ENCODE peak calls at places on chromosomes 12 and 14, in nine cellular contexts. One of them, this sample, is unnamed.

GRCh38 chr12:118711185-118711584 is 270.2 kb upstream of the SRRM4 start:
- DNase-seq in tibial nerve: no peak
- DNase-seq in activated gamma-delta T cell treated with anti-CD3 and anti-CD28 coated beads, Interleukin-2, amount 50 U/mL, for 16 hours: no peak
- DNase-seq in GM03348: no peak
- DNase-seq in OCI-LY7: no peak
- DNase-seq in NCI-H748 treated with DMSO at 0.1 percent for 48 hours: no peak
- DNase-seq in SHP77 treated with DMSO at 0.1 percent for 48 hours: no peak
- DNase-seq in choroid plexus epithelial cell: no peak
- DNase-seq in SW 1271: no peak
- DNase-seq in this sample: no peak

GRCh38 chr12:94244165-94245133 is 96.1 kb downstream of the PLXNC1 start:
- DNase-seq in tibial nerve: no peak
- DNase-seq in activated gamma-delta T cell treated with anti-CD3 and anti-CD28 coated beads, Interleukin-2, amount 50 U/mL, for 16 hours: peak
- DNase-seq in GM03348: no peak
- DNase-seq in OCI-LY7: peak
- DNase-seq in NCI-H748 treated with DMSO at 0.1 percent for 48 hours: no peak
- DNase-seq in SHP77 treated with DMSO at 0.1 percent for 48 hours: no peak
- DNase-seq in choroid plexus epithelial cell: no peak
- DNase-seq in SW 1271: no peak
- DNase-seq in this sample: no peak

GRCh38 chr14:76257111-76257803 is 105.5 kb downstream of the GPATCH2L start:
- DNase-seq in tibial nerve: no peak
- DNase-seq in activated gamma-delta T cell treated with anti-CD3 and anti-CD28 coated beads, Interleukin-2, amount 50 U/mL, for 16 hours: no peak
- DNase-seq in GM03348: peak
- DNase-seq in OCI-LY7: no peak
- DNase-seq in NCI-H748 treated with DMSO at 0.1 percent for 48 hours: no peak
- DNase-seq in SHP77 treated with DMSO at 0.1 percent for 48 hours: no peak
- DNase-seq in choroid plexus epithelial cell: peak
- DNase-seq in SW 1271: no peak
- DNase-seq in this sample: no peak

GRCh38 chr12:8018666-8019581 is 13.6 kb upstream of the FOXJ2 start:
- DNase-seq in tibial nerve: no peak
- DNase-seq in activated gamma-delta T cell treated with anti-CD3 and anti-CD28 coated beads, Interleukin-2, amount 50 U/mL, for 16 hours: no peak
- DNase-seq in GM03348: peak
- DNase-seq in OCI-LY7: peak
- DNase-seq in NCI-H748 treated with DMSO at 0.1 percent for 48 hours: peak
- DNase-seq in SHP77 treated with DMSO at 0.1 percent for 48 hours: no peak
- DNase-seq in choroid plexus epithelial cell: no peak
- DNase-seq in SW 1271: no peak
- DNase-seq in this sample: peak

GRCh38 chr14:63737582-63738006 is 9.7 kb upstream of the SGPP1 start:
- DNase-seq in tibial nerve: no peak
- DNase-seq in activated gamma-delta T cell treated with anti-CD3 and anti-CD28 coated beads, Interleukin-2, amount 50 U/mL, for 16 hours: no peak
- DNase-seq in GM03348: no peak
- DNase-seq in OCI-LY7: no peak
- DNase-seq in NCI-H748 treated with DMSO at 0.1 percent for 48 hours: no peak
- DNase-seq in SHP77 treated with DMSO at 0.1 percent for 48 hours: no peak
- DNase-seq in choroid plexus epithelial cell: peak
- DNase-seq in SW 1271: no peak
- DNase-seq in this sample: no peak

GRCh38 chr14:58560208-58560607 is 77.6 kb upstream of the DACT1 start:
- DNase-seq in tibial nerve: no peak
- DNase-seq in activated gamma-delta T cell treated with anti-CD3 and anti-CD28 coated beads, Interleukin-2, amount 50 U/mL, for 16 hours: no peak
- DNase-seq in GM03348: no peak
- DNase-seq in OCI-LY7: no peak
- DNase-seq in NCI-H748 treated with DMSO at 0.1 percent for 48 hours: no peak
- DNase-seq in SHP77 treated with DMSO at 0.1 percent for 48 hours: no peak
- DNase-seq in choroid plexus epithelial cell: peak
- DNase-seq in SW 1271: no peak
- DNase-seq in this sample: no peak

GRCh38 chr12:123388218-123388947 is 4.5 kb downstream of the KMT5A start:
- DNase-seq in tibial nerve: peak
- DNase-seq in activated gamma-delta T cell treated with anti-CD3 and anti-CD28 coated beads, Interleukin-2, amount 50 U/mL, for 16 hours: peak
- DNase-seq in GM03348: peak
- DNase-seq in OCI-LY7: peak
- DNase-seq in NCI-H748 treated with DMSO at 0.1 percent for 48 hours: peak
- DNase-seq in SHP77 treated with DMSO at 0.1 percent for 48 hours: no peak
- DNase-seq in choroid plexus epithelial cell: peak
- DNase-seq in SW 1271: no peak
- DNase-seq in this sample: peak

GRCh38 chr14:85531594-85532391 is 1.8 kb downstream of the FLRT2 start:
- DNase-seq in tibial nerve: peak
- DNase-seq in activated gamma-delta T cell treated with anti-CD3 and anti-CD28 coated beads, Interleukin-2, amount 50 U/mL, for 16 hours: no peak
- DNase-seq in GM03348: peak
- DNase-seq in OCI-LY7: no peak
- DNase-seq in NCI-H748 treated with DMSO at 0.1 percent for 48 hours: peak
- DNase-seq in SHP77 treated with DMSO at 0.1 percent for 48 hours: no peak
- DNase-seq in choroid plexus epithelial cell: peak
- DNase-seq in SW 1271: no peak
- DNase-seq in this sample: no peak

GRCh38 chr12:123055281-123055766 is 74.8 kb downstream of the ARL6IP4 start:
- DNase-seq in tibial nerve: no peak
- DNase-seq in activated gamma-delta T cell treated with anti-CD3 and anti-CD28 coated beads, Interleukin-2, amount 50 U/mL, for 16 hours: no peak
- DNase-seq in GM03348: no peak
- DNase-seq in OCI-LY7: no peak
- DNase-seq in NCI-H748 treated with DMSO at 0.1 percent for 48 hours: peak
- DNase-seq in SHP77 treated with DMSO at 0.1 percent for 48 hours: peak
- DNase-seq in choroid plexus epithelial cell: peak
- DNase-seq in SW 1271: no peak
- DNase-seq in this sample: peak

GRCh38 chr12:47017901-47018479 is 61.4 kb upstream of the PCED1B start:
- DNase-seq in tibial nerve: no peak
- DNase-seq in activated gamma-delta T cell treated with anti-CD3 and anti-CD28 coated beads, Interleukin-2, amount 50 U/mL, for 16 hours: no peak
- DNase-seq in GM03348: peak
- DNase-seq in OCI-LY7: no peak
- DNase-seq in NCI-H748 treated with DMSO at 0.1 percent for 48 hours: no peak
- DNase-seq in SHP77 treated with DMSO at 0.1 percent for 48 hours: no peak
- DNase-seq in choroid plexus epithelial cell: peak
- DNase-seq in SW 1271: no peak
- DNase-seq in this sample: no peak

GRCh38 chr12:25496098-25496587 is 56.9 kb downstream of the LMNTD1 start:
- DNase-seq in tibial nerve: no peak
- DNase-seq in activated gamma-delta T cell treated with anti-CD3 and anti-CD28 coated beads, Interleukin-2, amount 50 U/mL, for 16 hours: no peak
- DNase-seq in GM03348: peak
- DNase-seq in OCI-LY7: no peak
- DNase-seq in NCI-H748 treated with DMSO at 0.1 percent for 48 hours: no peak
- DNase-seq in SHP77 treated with DMSO at 0.1 percent for 48 hours: no peak
- DNase-seq in choroid plexus epithelial cell: peak
- DNase-seq in SW 1271: no peak
- DNase-seq in this sample: no peak

GRCh38 chr14:58239259-58240210 is 5.1 kb upstream of the PSMA3 start:
- DNase-seq in tibial nerve: peak
- DNase-seq in activated gamma-delta T cell treated with anti-CD3 and anti-CD28 coated beads, Interleukin-2, amount 50 U/mL, for 16 hours: peak
- DNase-seq in GM03348: peak
- DNase-seq in OCI-LY7: peak
- DNase-seq in NCI-H748 treated with DMSO at 0.1 percent for 48 hours: peak
- DNase-seq in SHP77 treated with DMSO at 0.1 percent for 48 hours: peak
- DNase-seq in choroid plexus epithelial cell: peak
- DNase-seq in SW 1271: peak
- DNase-seq in this sample: peak

GRCh38 chr12:115794659-115795081 is 482.8 kb downstream of the MED13L start:
- DNase-seq in tibial nerve: no peak
- DNase-seq in activated gamma-delta T cell treated with anti-CD3 and anti-CD28 coated beads, Interleukin-2, amount 50 U/mL, for 16 hours: no peak
- DNase-seq in GM03348: no peak
- DNase-seq in OCI-LY7: no peak
- DNase-seq in NCI-H748 treated with DMSO at 0.1 percent for 48 hours: peak
- DNase-seq in SHP77 treated with DMSO at 0.1 percent for 48 hours: no peak
- DNase-seq in choroid plexus epithelial cell: no peak
- DNase-seq in SW 1271: no peak
- DNase-seq in this sample: peak

GRCh38 chr14:24317141-24317927 is 6.0 kb downstream of the LTB4R start:
- DNase-seq in tibial nerve: no peak
- DNase-seq in activated gamma-delta T cell treated with anti-CD3 and anti-CD28 coated beads, Interleukin-2, amount 50 U/mL, for 16 hours: no peak
- DNase-seq in GM03348: peak
- DNase-seq in OCI-LY7: no peak
- DNase-seq in NCI-H748 treated with DMSO at 0.1 percent for 48 hours: no peak
- DNase-seq in SHP77 treated with DMSO at 0.1 percent for 48 hours: no peak
- DNase-seq in choroid plexus epithelial cell: no peak
- DNase-seq in SW 1271: no peak
- DNase-seq in this sample: no peak

GRCh38 chr12:26789731-26790644 is 43.0 kb downstream of the ITPR2 start:
- DNase-seq in tibial nerve: no peak
- DNase-seq in activated gamma-delta T cell treated with anti-CD3 and anti-CD28 coated beads, Interleukin-2, amount 50 U/mL, for 16 hours: no peak
- DNase-seq in GM03348: peak
- DNase-seq in OCI-LY7: no peak
- DNase-seq in NCI-H748 treated with DMSO at 0.1 percent for 48 hours: no peak
- DNase-seq in SHP77 treated with DMSO at 0.1 percent for 48 hours: no peak
- DNase-seq in choroid plexus epithelial cell: peak
- DNase-seq in SW 1271: no peak
- DNase-seq in this sample: no peak

GRCh38 chr12:51218607-51219161 is 822 bp upstream of the POU6F1 start:
- DNase-seq in tibial nerve: no peak
- DNase-seq in activated gamma-delta T cell treated with anti-CD3 and anti-CD28 coated beads, Interleukin-2, amount 50 U/mL, for 16 hours: no peak
- DNase-seq in GM03348: no peak
- DNase-seq in OCI-LY7: no peak
- DNase-seq in NCI-H748 treated with DMSO at 0.1 percent for 48 hours: no peak
- DNase-seq in SHP77 treated with DMSO at 0.1 percent for 48 hours: no peak
- DNase-seq in choroid plexus epithelial cell: no peak
- DNase-seq in SW 1271: no peak
- DNase-seq in this sample: no peak

GRCh38 chr14:54011001-54011400 is 54.4 kb upstream of the BMP4 start:
- DNase-seq in tibial nerve: no peak
- DNase-seq in activated gamma-delta T cell treated with anti-CD3 and anti-CD28 coated beads, Interleukin-2, amount 50 U/mL, for 16 hours: no peak
- DNase-seq in GM03348: no peak
- DNase-seq in OCI-LY7: no peak
- DNase-seq in NCI-H748 treated with DMSO at 0.1 percent for 48 hours: no peak
- DNase-seq in SHP77 treated with DMSO at 0.1 percent for 48 hours: no peak
- DNase-seq in choroid plexus epithelial cell: no peak
- DNase-seq in SW 1271: no peak
- DNase-seq in this sample: no peak

GRCh38 chr12:124916370-124917134 is 2.1 kb upstream of the UBC start:
- DNase-seq in tibial nerve: peak
- DNase-seq in activated gamma-delta T cell treated with anti-CD3 and anti-CD28 coated beads, Interleukin-2, amount 50 U/mL, for 16 hours: peak
- DNase-seq in GM03348: peak
- DNase-seq in OCI-LY7: peak
- DNase-seq in NCI-H748 treated with DMSO at 0.1 percent for 48 hours: no peak
- DNase-seq in SHP77 treated with DMSO at 0.1 percent for 48 hours: no peak
- DNase-seq in choroid plexus epithelial cell: peak
- DNase-seq in SW 1271: no peak
- DNase-seq in this sample: no peak

GRCh38 chr12:63965936-63966602 is 121.6 kb downstream of the SRGAP1 start:
- DNase-seq in tibial nerve: no peak
- DNase-seq in activated gamma-delta T cell treated with anti-CD3 and anti-CD28 coated beads, Interleukin-2, amount 50 U/mL, for 16 hours: no peak
- DNase-seq in GM03348: peak
- DNase-seq in OCI-LY7: no peak
- DNase-seq in NCI-H748 treated with DMSO at 0.1 percent for 48 hours: no peak
- DNase-seq in SHP77 treated with DMSO at 0.1 percent for 48 hours: no peak
- DNase-seq in choroid plexus epithelial cell: no peak
- DNase-seq in SW 1271: no peak
- DNase-seq in this sample: no peak

GRCh38 chr14:92433407-92433806 is 80.2 kb upstream of the RIN3 start:
- DNase-seq in tibial nerve: no peak
- DNase-seq in activated gamma-delta T cell treated with anti-CD3 and anti-CD28 coated beads, Interleukin-2, amount 50 U/mL, for 16 hours: no peak
- DNase-seq in GM03348: no peak
- DNase-seq in OCI-LY7: no peak
- DNase-seq in NCI-H748 treated with DMSO at 0.1 percent for 48 hours: no peak
- DNase-seq in SHP77 treated with DMSO at 0.1 percent for 48 hours: no peak
- DNase-seq in choroid plexus epithelial cell: no peak
- DNase-seq in SW 1271: no peak
- DNase-seq in this sample: no peak

GRCh38 chr14:64760146-64760755 is 56.0 kb downstream of the PLEKHG3 start:
- DNase-seq in tibial nerve: no peak
- DNase-seq in activated gamma-delta T cell treated with anti-CD3 and anti-CD28 coated beads, Interleukin-2, amount 50 U/mL, for 16 hours: peak
- DNase-seq in GM03348: peak
- DNase-seq in OCI-LY7: peak
- DNase-seq in NCI-H748 treated with DMSO at 0.1 percent for 48 hours: peak
- DNase-seq in SHP77 treated with DMSO at 0.1 percent for 48 hours: peak
- DNase-seq in choroid plexus epithelial cell: peak
- DNase-seq in SW 1271: no peak
- DNase-seq in this sample: peak

GRCh38 chr14:103123128-103123633 is at the start of gene TNFAIP2:
- DNase-seq in tibial nerve: peak
- DNase-seq in activated gamma-delta T cell treated with anti-CD3 and anti-CD28 coated beads, Interleukin-2, amount 50 U/mL, for 16 hours: no peak
- DNase-seq in GM03348: peak
- DNase-seq in OCI-LY7: no peak
- DNase-seq in NCI-H748 treated with DMSO at 0.1 percent for 48 hours: no peak
- DNase-seq in SHP77 treated with DMSO at 0.1 percent for 48 hours: no peak
- DNase-seq in choroid plexus epithelial cell: no peak
- DNase-seq in SW 1271: no peak
- DNase-seq in this sample: no peak

GRCh38 chr12:65962921-65963883 is 138.9 kb downstream of the HMGA2 start:
- DNase-seq in tibial nerve: no peak
- DNase-seq in activated gamma-delta T cell treated with anti-CD3 and anti-CD28 coated beads, Interleukin-2, amount 50 U/mL, for 16 hours: no peak
- DNase-seq in GM03348: no peak
- DNase-seq in OCI-LY7: peak
- DNase-seq in NCI-H748 treated with DMSO at 0.1 percent for 48 hours: peak
- DNase-seq in SHP77 treated with DMSO at 0.1 percent for 48 hours: peak
- DNase-seq in choroid plexus epithelial cell: no peak
- DNase-seq in SW 1271: no peak
- DNase-seq in this sample: no peak

GRCh38 chr14:87888136-87888999 is 104.6 kb downstream of the GALC start:
- DNase-seq in tibial nerve: peak
- DNase-seq in activated gamma-delta T cell treated with anti-CD3 and anti-CD28 coated beads, Interleukin-2, amount 50 U/mL, for 16 hours: no peak
- DNase-seq in GM03348: peak
- DNase-seq in OCI-LY7: peak
- DNase-seq in NCI-H748 treated with DMSO at 0.1 percent for 48 hours: peak
- DNase-seq in SHP77 treated with DMSO at 0.1 percent for 48 hours: no peak
- DNase-seq in choroid plexus epithelial cell: no peak
- DNase-seq in SW 1271: no peak
- DNase-seq in this sample: peak

GRCh38 chr14:65096323-65097089 is 5.8 kb downstream of the MAX start:
- DNase-seq in tibial nerve: no peak
- DNase-seq in activated gamma-delta T cell treated with anti-CD3 and anti-CD28 coated beads, Interleukin-2, amount 50 U/mL, for 16 hours: no peak
- DNase-seq in GM03348: peak
- DNase-seq in OCI-LY7: no peak
- DNase-seq in NCI-H748 treated with DMSO at 0.1 percent for 48 hours: no peak
- DNase-seq in SHP77 treated with DMSO at 0.1 percent for 48 hours: no peak
- DNase-seq in choroid plexus epithelial cell: peak
- DNase-seq in SW 1271: no peak
- DNase-seq in this sample: no peak

This sample was measured in NCI-H1092 treated with DMSO at 0.1 percent for 48 hours.